ENCODE peak calls at places on chromosomes 13 and 19, in ten cellular contexts. N is neural crest cell; Y is CD4-positive, alpha-beta T cell; V is IMR-90; L is psoas muscle; M is stomach; U is thyroid gland; I is CD8-positive, alpha-beta T cell; P is thoracic aorta; X is activated B cell treated with CpG ODN at 0.5 μM for 24 hours. S is an unnamed sample.

GRCh38 chr19:17109962-17110598 is 34.5 kb downstream of the MYO9B start:
- DNase-seq in N (no peak), Y (no peak), V (no peak), L (peak; percentile 58), M (peak; percentile 45), U (peak; percentile 10), I (no peak), P (no peak), X (peak; percentile 70), S (no peak)

GRCh38 chr13:102779426-102780159 is 6.0 kb upstream of the TEX30 start:
- DNase-seq in N (no peak), Y (no peak), V (no peak), L (no peak), M (no peak), U (no peak), I (no peak), P (no peak), X (no peak), S (no peak)

GRCh38 chr19:52343548-52343947 is 7.5 kb downstream of the ZNF610 start:
- DNase-seq in N (peak; percentile 57), Y (peak; percentile 20), V (peak; percentile 13), L (peak; percentile 19), M (peak; percentile 36), U (peak; percentile 95), I (no peak), P (no peak), X (no peak), S (peak; percentile 66)

GRCh38 chr19:9836021-9836420 is 903 bp downstream of the PIN1 start:
- DNase-seq in N (no peak), Y (no peak), V (peak; percentile 43), L (no peak), M (no peak), U (no peak), I (no peak), P (no peak), X (no peak), S (no peak)

GRCh38 chr13:97366172-97366688 is 67.7 kb upstream of the RAP2A start:
- DNase-seq in N (no peak), Y (no peak), V (no peak), L (no peak), M (no peak), U (no peak), I (no peak), P (no peak), X (no peak), S (no peak)

GRCh38 chr19:58562126-58563033 is 4.0 kb upstream of the UBE2M start:
- DNase-seq in N (no peak), Y (no peak), V (peak; percentile 39), L (peak; percentile 57), M (peak; percentile 48), U (peak; percentile 68), I (no peak), P (no peak), X (peak; percentile 41), S (peak; percentile 35)

GRCh38 chr19:30669329-30670010 is 297.3 kb downstream of the ZNF536 start:
- DNase-seq in N (peak; percentile 84), Y (peak; percentile 19), V (peak; percentile 12), L (peak; percentile 59), M (peak; percentile 63), U (peak; percentile 72), I (no peak), P (no peak), X (no peak), S (peak; percentile 83)

GRCh38 chr13:48591889-48592725 is 59.2 kb upstream of the RCBTB2 start:
- DNase-seq in N (no peak), Y (no peak), V (no peak), L (no peak), M (no peak), U (no peak), I (no peak), P (no peak), X (no peak), S (no peak)

GRCh38 chr19:11798391-11799296 is at the start of gene ZNF491:
- DNase-seq in N (peak; percentile 88), Y (peak; percentile 77), V (peak; percentile 87), L (peak; percentile 91), M (peak; percentile 94), U (peak; percentile 98), I (peak; percentile 59), P (peak; percentile 66), X (peak; percentile 77), S (no peak)
- TF ChIP-seq CTCF in N (peak; percentile 61), Y (no peak), V (peak; percentile 31), L (peak; percentile 14), M (no peak), U (no peak), I (peak; percentile 23), P (no peak), X (no peak), S (no peak)

GRCh38 chr19:12793290-12794195 is 2.3 kb downstream of the JUNB start:
- DNase-seq in N (peak; percentile 81), Y (peak; percentile 90), V (peak; percentile 92), L (peak; percentile 94), M (peak; percentile 95), U (peak; percentile 95), I (peak; percentile 91), P (no peak), X (peak; percentile 96), S (peak; percentile 92)

GRCh38 chr19:12796146-12797071 is 5.1 kb downstream of the JUNB start:
- DNase-seq in N (peak; percentile 88), Y (peak; percentile 65), V (peak; percentile 81), L (peak; percentile 71), M (peak; percentile 79), U (peak; percentile 76), I (peak; percentile 46), P (no peak), X (peak; percentile 63), S (peak; percentile 77)

GRCh38 chr19:12794936-12795335 is 3.6 kb downstream of the JUNB start:
- DNase-seq in N (no peak), Y (no peak), V (peak; percentile 29), L (peak; percentile 19), M (no peak), U (no peak), I (no peak), P (no peak), X (no peak), S (no peak)

GRCh38 chr19:12792853-12793289 is 1.6 kb downstream of the JUNB start:
- DNase-seq in N (no peak), Y (peak; percentile 18), V (no peak), L (peak; percentile 14), M (no peak), U (no peak), I (peak; percentile 34), P (no peak), X (no peak), S (no peak)

GRCh38 chr19:12794196-12794921 is 3.1 kb downstream of the JUNB start:
- DNase-seq in N (no peak), Y (no peak), V (peak; percentile 62), L (no peak), M (no peak), U (no peak), I (no peak), P (no peak), X (no peak), S (no peak)
- TF ChIP-seq CTCF in N (no peak), Y (no peak), V (no peak), L (no peak), M (no peak), U (no peak), I (no peak), P (no peak), X (no peak), S (no peak)

GRCh38 chr13:112442483-112443090 is 66.4 kb downstream of the SPACA7 start:
- DNase-seq in N (no peak), Y (no peak), V (peak; percentile 5), L (no peak), M (no peak), U (no peak), I (no peak), P (no peak), X (no peak), S (no peak)

GRCh38 chr13:112441779-112442310 is 65.7 kb downstream of the SPACA7 start:
- DNase-seq in N (no peak), Y (no peak), V (no peak), L (no peak), M (no peak), U (no peak), I (no peak), P (no peak), X (no peak), S (no peak)

GRCh38 chr13:112444416-112445399 is 68.6 kb downstream of the SPACA7 start:
- DNase-seq in N (no peak), Y (no peak), V (no peak), L (no peak), M (peak; percentile 22), U (no peak), I (no peak), P (no peak), X (no peak), S (no peak)

GRCh38 chr13:112444001-112444311 is 67.8 kb downstream of the SPACA7 start:
- DNase-seq in N (peak; percentile 94), Y (no peak), V (peak; percentile 42), L (peak; percentile 43), M (peak; percentile 75), U (peak; percentile 62), I (no peak), P (no peak), X (no peak), S (peak; percentile 89)

GRCh38 chr13:112443191-112444000 is 67.2 kb downstream of the SPACA7 start:
- DNase-seq in N (peak; percentile 68), Y (no peak), V (no peak), L (no peak), M (peak; percentile 25), U (no peak), I (no peak), P (no peak), X (no peak), S (peak; percentile 64)
- TF ChIP-seq CTCF in N (no peak), Y (no peak), V (peak; percentile 35), L (no peak), M (no peak), U (no peak), I (no peak), P (no peak), X (no peak), S (no peak)

GRCh38 chr19:39413269-39413902 is 917 bp downstream of the PLEKHG2 start:
- DNase-seq in N (peak; percentile 66), Y (no peak), V (peak; percentile 60), L (peak; percentile 73), M (no peak), U (peak; percentile 40), I (no peak), P (no peak), X (peak; percentile 48), S (peak; percentile 70)

GRCh38 chr19:39412100-39412866 is at the start of gene PLEKHG2:
- DNase-seq in N (peak; percentile 99), Y (peak; percentile 98), V (peak; percentile 100), L (peak; percentile 94), M (peak; percentile 97), U (peak; percentile 98), I (peak; percentile 96), P (peak; percentile 96), X (peak; percentile 97), S (peak; percentile 98)

GRCh38 chr19:39413903-39414608 is 1.6 kb downstream of the PLEKHG2 start:
- DNase-seq in N (no peak), Y (no peak), V (peak; percentile 28), L (no peak), M (no peak), U (peak; percentile 63), I (no peak), P (no peak), X (no peak), S (peak; percentile 55)

GRCh38 chr19:39411832-39412099 is 703 bp upstream of the PLEKHG2 start:
- DNase-seq in N (peak; percentile 85), Y (peak; percentile 92), V (peak; percentile 92), L (peak; percentile 89), M (peak; percentile 97), U (peak; percentile 94), I (peak; percentile 86), P (peak; percentile 90), X (peak; percentile 76), S (peak; percentile 82)

DNA sequence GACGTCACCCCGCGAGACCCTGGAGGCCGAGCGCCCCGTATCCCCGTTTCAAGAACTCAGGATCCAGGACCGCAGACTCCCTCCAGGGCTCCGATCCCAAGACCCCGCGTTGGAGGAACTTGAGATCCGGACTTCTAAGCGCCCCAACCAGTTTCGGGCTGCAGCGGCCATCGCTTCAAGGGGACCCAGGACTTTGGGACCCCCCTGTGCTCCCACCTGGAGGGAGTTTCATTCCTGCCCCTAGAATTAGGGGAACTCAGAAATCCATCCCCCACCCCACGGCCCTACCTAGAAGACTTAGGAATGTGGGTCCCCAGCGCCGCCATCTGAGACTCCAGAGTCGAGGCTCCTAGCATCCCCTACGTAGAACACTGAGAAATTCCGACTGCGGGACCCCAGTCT is 399 bp downstream of the PLEKHG2 start:
- DNase-seq in N (no peak), Y (no peak), V (no peak), L (no peak), M (no peak), U (peak; percentile 30), I (no peak), P (no peak), X (no peak), S (no peak)
- TF ChIP-seq CTCF in N (peak; percentile 51), Y (peak; percentile 6), V (no peak), L (peak; percentile 80), M (no peak), U (no peak), I (no peak), P (no peak), X (no peak), S (peak; percentile 52)